ENCODE peak calls at places on chromosomes 2 and 18, in eight cellular contexts. P is ovary, X is stomach, A is HepG2, E is esophagus squamous epithelium, I is uterus, S is gastrocnemius medialis, W is adrenal gland. M is an unnamed sample.
A peak's percentile ranks its signal among the peaks of the same experiment; 100 is the strongest.

GRCh38 chr2:147364597-147364996 is 480.2 kb upstream of the ACVR2A start:
- DNase-seq in P (no peak), X (no peak), A (no peak), E (no peak), I (no peak), S (no peak), W (no peak), M (no peak)

GRCh38 chr2:54206596-54206995 is 49.4 kb downstream of the TSPYL6 start:
- DNase-seq in P (no peak), X (no peak), A (peak; percentile 50), E (no peak), I (no peak), S (no peak), W (no peak), M (no peak)

GRCh38 chr2:228507870-228508269 is 326.4 kb upstream of the SPHKAP start:
- DNase-seq in P (peak; percentile 21), X (no peak), A (no peak), E (no peak), I (no peak), S (no peak), W (peak; percentile 43), M (no peak)

GRCh38 chr2:62687644-62688043 is 17.9 kb upstream of the EHBP1 start:
- DNase-seq in P (no peak), X (no peak), A (no peak), E (no peak), I (no peak), S (no peak), W (no peak), M (no peak)

GRCh38 chr2:120885311-120885710 is 149.6 kb downstream of the GLI2 start:
- DNase-seq in P (no peak), X (no peak), A (no peak), E (no peak), I (no peak), S (peak; percentile 48), W (no peak), M (no peak)

GRCh38 chr2:25201265-25201664 is 32.9 kb upstream of the POMC start:
- DNase-seq in P (no peak), X (no peak), A (no peak), E (no peak), I (no peak), S (no peak), W (no peak), M (no peak)

GRCh38 chr18:59419386-59419785 is 60.3 kb upstream of the LMAN1 start:
- DNase-seq in P (no peak), X (no peak), A (no peak), E (no peak), I (no peak), S (no peak), W (no peak), M (no peak)

GRCh38 chr2:10977003-10977402 is 65.3 kb downstream of the KCNF1 start:
- DNase-seq in P (no peak), X (no peak), A (no peak), E (no peak), I (no peak), S (no peak), W (no peak), M (no peak)

GRCh38 chr2:29113027-29113686 is 2.1 kb upstream of the CLIP4 start:
- DNase-seq in P (no peak), X (no peak), A (peak; percentile 30), E (no peak), I (no peak), S (no peak), W (no peak), M (no peak)

GRCh38 chr2:226641008-226641407 is 158.6 kb downstream of the IRS1 start:
- DNase-seq in P (no peak), X (no peak), A (no peak), E (no peak), I (no peak), S (no peak), W (no peak), M (no peak)

GRCh38 chr18:35246831-35247230 is 6.0 kb downstream of the ZNF397 start:
- DNase-seq in P (no peak), X (no peak), A (no peak), E (no peak), I (no peak), S (no peak), W (no peak), M (no peak)

GRCh38 chr18:35245719-35246317 is 5.0 kb downstream of the ZNF397 start:
- DNase-seq in P (no peak), X (no peak), A (no peak), E (no peak), I (no peak), S (no peak), W (no peak), M (no peak)

GRCh38 chr18:35244671-35245070 is 3.8 kb downstream of the ZNF397 start:
- DNase-seq in P (no peak), X (no peak), A (no peak), E (no peak), I (no peak), S (no peak), W (no peak), M (no peak)

GRCh38 chr18:35247412-35248249 is 6.8 kb downstream of the ZNF397 start:
- DNase-seq in P (no peak), X (no peak), A (no peak), E (no peak), I (no peak), S (no peak), W (no peak), M (no peak)

DNA sequence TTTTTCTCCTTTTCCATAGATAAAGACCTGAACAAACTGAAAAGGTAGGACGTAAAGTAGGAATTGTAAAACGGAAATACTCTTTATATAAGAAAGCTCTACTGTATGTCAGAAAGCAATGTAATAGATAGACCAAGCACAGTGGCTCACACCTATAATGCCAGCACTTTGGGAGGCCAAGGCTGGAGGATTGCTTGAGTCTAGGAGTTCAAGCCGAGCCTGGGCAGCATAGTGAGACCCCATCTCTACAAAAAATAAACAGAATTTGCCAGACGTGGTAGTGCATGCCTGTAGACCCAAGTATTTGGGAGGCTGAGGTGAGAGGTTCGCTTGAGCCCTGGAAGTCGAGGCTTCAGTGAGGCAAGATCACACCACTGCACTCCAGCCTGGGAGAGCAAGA is 7.6 kb downstream of the ZNF397 start:
- DNase-seq in P (no peak), X (no peak), A (no peak), E (no peak), I (no peak), S (no peak), W (no peak), M (no peak)
- H3K36me3 ChIP-seq in P (no peaks in the 10 kb centered on the region), X (peaks cover 93% of the 10 kb centered on the region), A (peaks cover 25% of the 10 kb centered on the region), E (peaks cover 23% of the 10 kb centered on the region), I (no peaks in the 10 kb centered on the region), S (peaks cover under 1% of the 10 kb centered on the region), W (no peaks in the 10 kb centered on the region), M (peaks cover 100% of the 10 kb centered on the region)

DNA sequence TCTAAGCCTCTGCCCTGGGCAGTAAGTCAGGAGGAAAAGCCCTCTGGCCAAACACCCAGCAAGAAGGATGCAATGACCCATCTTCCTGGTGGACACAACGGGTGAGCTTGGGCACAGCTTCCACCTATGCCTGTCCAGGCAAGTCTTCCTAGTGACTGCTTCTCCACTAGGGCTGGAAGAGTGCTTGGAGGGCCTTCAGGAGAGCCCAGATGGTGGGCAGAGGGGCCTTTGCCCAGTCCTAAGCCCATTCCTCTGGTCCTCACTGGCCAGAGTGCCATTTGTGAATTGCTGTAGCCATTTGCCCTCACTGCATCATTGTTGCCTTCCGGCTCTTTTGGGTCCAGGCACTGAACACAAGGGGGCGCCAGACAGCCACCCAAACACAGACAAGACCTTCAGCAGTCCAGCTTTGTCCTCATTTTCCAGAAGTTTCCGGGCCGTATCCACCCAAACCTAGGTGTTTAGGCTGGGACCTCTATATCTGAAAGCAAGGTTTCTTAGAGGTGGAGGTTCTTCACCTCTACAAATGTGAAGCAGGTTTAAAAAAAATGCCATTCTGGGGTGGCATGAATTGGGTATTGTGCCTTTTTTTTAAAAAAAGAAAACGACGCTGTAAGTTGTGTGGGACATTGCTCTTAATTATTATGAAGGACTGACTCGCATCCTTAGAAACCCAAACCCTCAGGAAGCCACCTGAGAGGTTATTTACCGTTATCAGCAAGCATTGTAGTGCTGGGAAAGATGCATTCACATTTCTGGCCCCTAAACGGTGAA is 29.5 kb downstream of the PAX8 start:
- DNase-seq in P (peak; percentile 34), X (peak; percentile 88), A (peak; percentile 72), E (no peak), I (peak; percentile 65), S (peak; percentile 74), W (peak; percentile 86), M (peak; percentile 77)
- H3K4me1 ChIP-seq in P (no peaks in the 10 kb centered on the region), X (peaks cover 16% of the 10 kb centered on the region), A (peaks cover 44% of the 10 kb centered on the region), E (peaks cover 17% of the 10 kb centered on the region), I (no peaks in the 10 kb centered on the region), S (no peaks in the 10 kb centered on the region), W (no peaks in the 10 kb centered on the region), M (no peaks in the 10 kb centered on the region)

DNA sequence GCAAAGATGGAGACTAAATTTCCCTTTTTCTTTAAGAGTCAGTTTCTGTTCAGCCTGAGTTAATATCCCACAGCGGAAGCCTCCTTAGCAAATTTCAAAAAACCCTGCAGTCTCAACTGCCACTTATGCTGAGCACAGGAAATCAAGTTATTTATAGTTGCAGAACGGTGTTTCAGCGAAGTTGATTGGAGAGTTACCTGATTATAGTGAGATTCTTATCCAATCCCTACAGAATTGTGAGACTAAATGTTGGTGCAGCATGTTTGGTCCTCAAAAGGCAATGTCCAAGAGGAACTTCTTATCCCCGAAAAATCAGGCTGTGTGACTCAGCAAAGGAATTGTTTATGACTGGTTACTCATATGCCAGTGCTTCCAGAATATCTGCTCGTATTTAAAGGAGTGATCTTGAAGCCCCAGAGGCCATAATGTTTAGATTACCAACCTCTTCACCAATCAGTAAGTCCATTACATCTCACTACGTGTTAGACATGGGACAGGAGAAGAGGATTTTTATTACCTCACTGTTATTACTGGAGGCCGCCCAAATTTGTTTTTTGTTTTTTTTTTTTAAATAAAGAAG is 67.9 kb downstream of the LRRFIP1 start:
- DNase-seq in P (no peak), X (no peak), A (no peak), E (no peak), I (no peak), S (no peak), W (no peak), M (no peak)
- TF ChIP-seq POLR2A in P (no peak), X (no peak), A (no peak), E (peak; percentile 36), I (peak; percentile 46), S (peak; percentile 32), W (no peak), M (peak; percentile 17)

GRCh38 chr2:230758566-230759480 is 46.2 kb downstream of the CAB39 start:
- DNase-seq in P (no peak), X (no peak), A (no peak), E (no peak), I (no peak), S (no peak), W (no peak), M (no peak)
- H3K36me3 ChIP-seq in P (no peaks in the 10 kb centered on the region), X (peaks cover 30% of the 10 kb centered on the region), A (peaks cover 21% of the 10 kb centered on the region), E (no peaks in the 10 kb centered on the region), I (no peaks in the 10 kb centered on the region), S (no peaks in the 10 kb centered on the region), W (no peaks in the 10 kb centered on the region), M (no peaks in the 10 kb centered on the region)

M was measured in heart left ventricle.